ENCODE peak calls at places on chromosome 13, in nine cellular contexts. T is tibial artery; G is stimulated activated CD8-positive, alpha-beta memory T cell treated with anti-CD3 and anti-CD28 coated beads, Interleukin-4, amount 100 ng/mL, for 1 hour; P is tibial nerve; D is GDM1; Z is glutamatergic neuron; I is uterus; C is SK-N-MC; M is foreskin fibroblast. Q is an unnamed sample.

GRCh38 chr13:23509781-23510543 is 60.2 kb upstream of the TNFRSF19 start:
- DNase-seq in T (no peak), G (no peak), C (no peak), I (no peak), Z (no peak), M (peak), D (no peak), P (no peak), Q (no peak)

GRCh38 chr13:74644239-74644638 is 510.0 kb upstream of the KLF12 start:
- DNase-seq in T (no peak), M (peak), C (no peak), Z (no peak), D (no peak), G (no peak), P (no peak), I (no peak), Q (no peak)

GRCh38 chr13:83980322-83980721 is 98.0 kb upstream of the SLITRK1 start:
- DNase-seq in C (no peak), P (no peak), D (no peak), G (no peak), I (no peak), T (no peak), M (no peak), Z (no peak), Q (no peak)

GRCh38 chr13:30998548-30999140 is 66.2 kb downstream of the TEX26 start:
- DNase-seq in Z (no peak), D (no peak), M (peak), C (no peak), I (no peak), P (no peak), G (no peak), T (no peak), Q (no peak)

GRCh38 chr13:46575321-46575721 is 22.4 kb downstream of the LRCH1 start:
- DNase-seq in P (no peak), T (no peak), G (no peak), D (no peak), C (no peak), I (no peak), M (peak), Z (no peak), Q (no peak)

GRCh38 chr13:25775275-25775674 is 276.5 kb downstream of the SHISA2 start:
- DNase-seq in I (no peak), G (no peak), T (no peak), D (no peak), C (no peak), M (no peak), P (no peak), Z (no peak), Q (no peak)

GRCh38 chr13:29977721-29978120 is 127.3 kb upstream of the UBL3 start:
- DNase-seq in M (no peak), I (no peak), T (no peak), C (no peak), D (no peak), P (no peak), G (no peak), Z (no peak), Q (no peak)

GRCh38 chr13:20499986-20500385 is 25.7 kb downstream of the CRYL1 start:
- DNase-seq in P (no peak), T (no peak), G (no peak), C (no peak), M (peak), D (no peak), I (no peak), Z (no peak), Q (no peak)

GRCh38 chr13:94088742-94089141 is 390.7 kb downstream of the DCT start:
- DNase-seq in I (no peak), Z (no peak), T (no peak), C (no peak), G (no peak), P (no peak), D (no peak), M (no peak), Q (no peak)

GRCh38 chr13:106063591-106064308 is 471.7 kb downstream of the EFNB2 start:
- DNase-seq in M (peak), C (no peak), T (no peak), D (no peak), G (no peak), Z (no peak), I (no peak), P (no peak), Q (no peak)

GRCh38 chr13:62129000-62129551 is 713.4 kb upstream of the PCDH20 start:
- DNase-seq in Z (no peak), D (no peak), M (no peak), I (no peak), T (no peak), P (no peak), G (no peak), C (no peak), Q (no peak)

GRCh38 chr13:82330499-82330898 is 1551.8 kb downstream of the SLITRK1 start:
- DNase-seq in C (no peak), T (no peak), G (no peak), I (no peak), Z (no peak), P (no peak), D (no peak), M (peak), Q (no peak)

GRCh38 chr13:111516712-111517640 is 196.5 kb downstream of the TEX29 start:
- DNase-seq in T (no peak), M (no peak), C (no peak), Z (no peak), P (no peak), I (no peak), D (no peak), G (no peak), Q (no peak)